ENCODE peak calls at places on chromosomes 2 and 18, in six cellular contexts. One of them, this sample, is unnamed.

GRCh38 chr2:677056-677949 is at the start of gene TMEM18:
- DNase-seq in epithelial cell of prostate: peak; percentile 97
- DNase-seq in upper lobe of right lung: no peak
- DNase-seq in naive thymus-derived CD4-positive, alpha-beta T cell: peak; percentile 98
- DNase-seq in spleen: peak; percentile 100
- DNase-seq in aorta: peak; percentile 95
- DNase-seq in this sample: peak; percentile 97

GRCh38 chr2:101446869-101447268 is 28.0 kb downstream of the RFX8 start:
- DNase-seq in epithelial cell of prostate: peak; percentile 56
- DNase-seq in upper lobe of right lung: no peak
- DNase-seq in naive thymus-derived CD4-positive, alpha-beta T cell: no peak
- DNase-seq in spleen: no peak
- DNase-seq in aorta: no peak
- DNase-seq in this sample: peak; percentile 79

GRCh38 chr2:38146917-38147307 is 71.0 kb upstream of the CYP1B1 start:
- DNase-seq in epithelial cell of prostate: peak; percentile 82
- DNase-seq in upper lobe of right lung: no peak
- DNase-seq in naive thymus-derived CD4-positive, alpha-beta T cell: no peak
- DNase-seq in spleen: no peak
- DNase-seq in aorta: peak; percentile 54
- DNase-seq in this sample: peak; percentile 95

GRCh38 chr2:12381543-12382323 is 335.0 kb upstream of the TRIB2 start:
- DNase-seq in epithelial cell of prostate: no peak
- DNase-seq in upper lobe of right lung: no peak
- DNase-seq in naive thymus-derived CD4-positive, alpha-beta T cell: no peak
- DNase-seq in spleen: no peak
- DNase-seq in aorta: no peak
- DNase-seq in this sample: no peak

GRCh38 chr2:226031078-226031937 is 631.8 kb downstream of the NYAP2 start:
- DNase-seq in epithelial cell of prostate: no peak
- DNase-seq in upper lobe of right lung: peak; percentile 76
- DNase-seq in naive thymus-derived CD4-positive, alpha-beta T cell: no peak
- DNase-seq in spleen: peak; percentile 86
- DNase-seq in aorta: peak; percentile 81
- DNase-seq in this sample: peak; percentile 53

GRCh38 chr2:23434721-23435121 is 49.7 kb downstream of the KLHL29 start:
- DNase-seq in epithelial cell of prostate: no peak
- DNase-seq in upper lobe of right lung: peak; percentile 21
- DNase-seq in naive thymus-derived CD4-positive, alpha-beta T cell: no peak
- DNase-seq in spleen: peak; percentile 32
- DNase-seq in aorta: no peak
- DNase-seq in this sample: peak; percentile 69

GRCh38 chr2:60641866-60642788 is 88.7 kb upstream of the BCL11A start:
- DNase-seq in epithelial cell of prostate: no peak
- DNase-seq in upper lobe of right lung: no peak
- DNase-seq in naive thymus-derived CD4-positive, alpha-beta T cell: no peak
- DNase-seq in spleen: no peak
- DNase-seq in aorta: no peak
- DNase-seq in this sample: peak; percentile 37

GRCh38 chr2:69134546-69134945 is 121.6 kb downstream of the ANTXR1 start:
- DNase-seq in epithelial cell of prostate: no peak
- DNase-seq in upper lobe of right lung: no peak
- DNase-seq in naive thymus-derived CD4-positive, alpha-beta T cell: no peak
- DNase-seq in spleen: no peak
- DNase-seq in aorta: no peak
- DNase-seq in this sample: no peak

GRCh38 chr2:10329880-10330699 is 27.4 kb downstream of the HPCAL1 start:
- DNase-seq in epithelial cell of prostate: no peak
- DNase-seq in upper lobe of right lung: no peak
- DNase-seq in naive thymus-derived CD4-positive, alpha-beta T cell: peak; percentile 76
- DNase-seq in spleen: no peak
- DNase-seq in aorta: no peak
- DNase-seq in this sample: no peak

GRCh38 chr2:235555356-235555755 is 61.5 kb downstream of the AGAP1 start:
- DNase-seq in epithelial cell of prostate: no peak
- DNase-seq in upper lobe of right lung: no peak
- DNase-seq in naive thymus-derived CD4-positive, alpha-beta T cell: no peak
- DNase-seq in spleen: no peak
- DNase-seq in aorta: peak; percentile 72
- DNase-seq in this sample: no peak

GRCh38 chr2:109218792-109219126 is 89.8 kb downstream of the SH3RF3 start:
- DNase-seq in epithelial cell of prostate: no peak
- DNase-seq in upper lobe of right lung: no peak
- DNase-seq in naive thymus-derived CD4-positive, alpha-beta T cell: no peak
- DNase-seq in spleen: no peak
- DNase-seq in aorta: no peak
- DNase-seq in this sample: no peak

GRCh38 chr2:109218087-109218791 is 89.2 kb downstream of the SH3RF3 start:
- DNase-seq in epithelial cell of prostate: no peak
- DNase-seq in upper lobe of right lung: no peak
- DNase-seq in naive thymus-derived CD4-positive, alpha-beta T cell: no peak
- DNase-seq in spleen: no peak
- DNase-seq in aorta: no peak
- DNase-seq in this sample: no peak

GRCh38 chr2:109216332-109216731 is 87.3 kb downstream of the SH3RF3 start:
- DNase-seq in epithelial cell of prostate: no peak
- DNase-seq in upper lobe of right lung: peak; percentile 73
- DNase-seq in naive thymus-derived CD4-positive, alpha-beta T cell: no peak
- DNase-seq in spleen: no peak
- DNase-seq in aorta: no peak
- DNase-seq in this sample: no peak

GRCh38 chr2:109215866-109216265 is 86.9 kb downstream of the SH3RF3 start:
- DNase-seq in epithelial cell of prostate: no peak
- DNase-seq in upper lobe of right lung: peak; percentile 37
- DNase-seq in naive thymus-derived CD4-positive, alpha-beta T cell: no peak
- DNase-seq in spleen: no peak
- DNase-seq in aorta: no peak
- DNase-seq in this sample: no peak

GRCh38 chr2:109217362-109218086 is 88.5 kb downstream of the SH3RF3 start:
- DNase-seq in epithelial cell of prostate: no peak
- DNase-seq in upper lobe of right lung: peak; percentile 51
- DNase-seq in naive thymus-derived CD4-positive, alpha-beta T cell: peak; percentile 26
- DNase-seq in spleen: no peak
- DNase-seq in aorta: no peak
- DNase-seq in this sample: no peak
- H3K27ac ChIP-seq in epithelial cell of prostate: no peak overlapping the region
- H3K27ac ChIP-seq in upper lobe of right lung: peak overlapping the region; percentile 49
- H3K27ac ChIP-seq in naive thymus-derived CD4-positive, alpha-beta T cell: no peak overlapping the region
- H3K27ac ChIP-seq in spleen: no peak overlapping the region
- H3K27ac ChIP-seq in aorta: peak overlapping the region; percentile 14
- H3K27ac ChIP-seq in this sample: no peak overlapping the region

GRCh38 chr2:33134764-33135560 is 188.2 kb downstream of the LTBP1 start:
- DNase-seq in epithelial cell of prostate: no peak
- DNase-seq in upper lobe of right lung: no peak
- DNase-seq in naive thymus-derived CD4-positive, alpha-beta T cell: no peak
- DNase-seq in spleen: no peak
- DNase-seq in aorta: no peak
- DNase-seq in this sample: no peak
- H3K27ac ChIP-seq in epithelial cell of prostate: peak overlapping the region; percentile 34
- H3K27ac ChIP-seq in upper lobe of right lung: peak overlapping the region; percentile 79
- H3K27ac ChIP-seq in naive thymus-derived CD4-positive, alpha-beta T cell: no peak overlapping the region
- H3K27ac ChIP-seq in spleen: no peak overlapping the region
- H3K27ac ChIP-seq in aorta: peak overlapping the region; percentile 100
- H3K27ac ChIP-seq in this sample: no peak overlapping the region

GRCh38 chr2:54092940-54093339 is 22.5 kb upstream of the ACYP2 start:
- DNase-seq in epithelial cell of prostate: no peak
- DNase-seq in upper lobe of right lung: no peak
- DNase-seq in naive thymus-derived CD4-positive, alpha-beta T cell: peak; percentile 5
- DNase-seq in spleen: no peak
- DNase-seq in aorta: no peak
- DNase-seq in this sample: no peak
- H3K27ac ChIP-seq in epithelial cell of prostate: no peak overlapping the region
- H3K27ac ChIP-seq in upper lobe of right lung: no peak overlapping the region
- H3K27ac ChIP-seq in naive thymus-derived CD4-positive, alpha-beta T cell: peak overlapping the region; percentile 51
- H3K27ac ChIP-seq in spleen: peak overlapping the region; percentile 82
- H3K27ac ChIP-seq in aorta: no peak overlapping the region
- H3K27ac ChIP-seq in this sample: no peak overlapping the region

DNA sequence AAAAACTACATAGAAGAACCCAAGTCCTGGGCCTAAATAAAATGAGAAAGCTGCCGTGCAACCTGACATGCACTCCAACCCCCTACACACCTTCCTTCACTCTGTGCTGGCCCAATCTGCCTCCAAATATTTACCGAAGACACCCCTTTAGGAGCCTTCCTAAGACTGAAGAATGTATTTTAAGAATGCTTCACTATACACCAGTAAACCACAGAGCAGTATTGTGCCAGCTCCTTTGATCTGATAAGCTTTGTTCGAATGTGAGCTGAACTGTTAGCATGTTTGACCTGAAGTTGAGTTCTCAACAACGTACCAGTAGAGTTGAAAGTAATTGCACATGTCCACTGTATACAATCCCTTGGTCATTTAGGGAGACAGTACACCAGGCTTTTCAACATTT is 259.2 kb downstream of the TGIF1 start:
- DNase-seq in epithelial cell of prostate: no peak
- DNase-seq in upper lobe of right lung: no peak
- DNase-seq in naive thymus-derived CD4-positive, alpha-beta T cell: no peak
- DNase-seq in spleen: no peak
- DNase-seq in aorta: no peak
- DNase-seq in this sample: no peak
- H3K27ac ChIP-seq in epithelial cell of prostate: no peak overlapping the region
- H3K27ac ChIP-seq in upper lobe of right lung: no peak overlapping the region
- H3K27ac ChIP-seq in naive thymus-derived CD4-positive, alpha-beta T cell: no peak overlapping the region
- H3K27ac ChIP-seq in spleen: no peak overlapping the region
- H3K27ac ChIP-seq in aorta: no peak overlapping the region
- H3K27ac ChIP-seq in this sample: no peak overlapping the region

GRCh38 chr18:63962137-63962536 is 7.7 kb upstream of the SERPINB8 start:
- DNase-seq in epithelial cell of prostate: no peak
- DNase-seq in upper lobe of right lung: no peak
- DNase-seq in naive thymus-derived CD4-positive, alpha-beta T cell: no peak
- DNase-seq in spleen: no peak
- DNase-seq in aorta: no peak
- DNase-seq in this sample: no peak

GRCh38 chr18:63961430-63961980 is 8.4 kb upstream of the SERPINB8 start:
- DNase-seq in epithelial cell of prostate: no peak
- DNase-seq in upper lobe of right lung: no peak
- DNase-seq in naive thymus-derived CD4-positive, alpha-beta T cell: no peak
- DNase-seq in spleen: no peak
- DNase-seq in aorta: no peak
- DNase-seq in this sample: no peak

GRCh38 chr18:63963610-63964256 is 6.1 kb upstream of the SERPINB8 start:
- DNase-seq in epithelial cell of prostate: no peak
- DNase-seq in upper lobe of right lung: no peak
- DNase-seq in naive thymus-derived CD4-positive, alpha-beta T cell: peak; percentile 36
- DNase-seq in spleen: no peak
- DNase-seq in aorta: no peak
- DNase-seq in this sample: no peak

GRCh38 chr18:63964908-63965307 is 5.0 kb upstream of the SERPINB8 start:
- DNase-seq in epithelial cell of prostate: no peak
- DNase-seq in upper lobe of right lung: no peak
- DNase-seq in naive thymus-derived CD4-positive, alpha-beta T cell: no peak
- DNase-seq in spleen: no peak
- DNase-seq in aorta: no peak
- DNase-seq in this sample: no peak

DNA sequence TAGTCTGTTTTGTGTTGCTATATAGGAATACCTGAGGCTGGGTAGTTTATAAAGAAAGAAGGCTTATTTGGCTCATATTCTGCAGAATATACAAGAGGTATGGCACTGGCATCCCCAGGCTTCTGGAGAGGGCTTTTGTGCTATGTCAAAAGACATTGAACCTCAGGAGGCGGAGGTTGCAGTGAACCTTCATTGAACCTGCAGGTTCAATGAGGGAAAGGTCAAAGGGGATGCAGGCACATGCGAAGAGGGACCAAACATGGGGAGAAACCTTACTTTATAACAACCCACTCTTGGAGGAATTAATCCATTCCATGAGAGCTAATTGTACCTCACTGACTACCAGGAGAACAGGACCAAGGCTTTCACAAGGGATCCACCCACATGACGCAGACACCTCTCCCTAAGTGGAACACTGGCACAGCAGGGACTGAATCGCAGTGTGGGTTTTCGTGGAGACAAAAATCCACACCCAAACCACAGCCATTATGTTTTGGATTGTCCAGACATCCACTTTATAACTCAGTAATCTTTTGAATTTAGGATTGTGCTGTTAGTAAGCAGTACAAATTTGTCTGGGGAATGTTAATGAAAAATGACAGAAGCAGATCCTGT is 4.1 kb upstream of the SERPINB8 start:
- DNase-seq in epithelial cell of prostate: no peak
- DNase-seq in upper lobe of right lung: no peak
- DNase-seq in naive thymus-derived CD4-positive, alpha-beta T cell: no peak
- DNase-seq in spleen: no peak
- DNase-seq in aorta: no peak
- DNase-seq in this sample: no peak
- H3K27ac ChIP-seq in epithelial cell of prostate: peak overlapping the region; percentile 27
- H3K27ac ChIP-seq in upper lobe of right lung: no peak overlapping the region
- H3K27ac ChIP-seq in naive thymus-derived CD4-positive, alpha-beta T cell: no peak overlapping the region
- H3K27ac ChIP-seq in spleen: no peak overlapping the region
- H3K27ac ChIP-seq in aorta: no peak overlapping the region
- H3K27ac ChIP-seq in this sample: no peak overlapping the region

DNA sequence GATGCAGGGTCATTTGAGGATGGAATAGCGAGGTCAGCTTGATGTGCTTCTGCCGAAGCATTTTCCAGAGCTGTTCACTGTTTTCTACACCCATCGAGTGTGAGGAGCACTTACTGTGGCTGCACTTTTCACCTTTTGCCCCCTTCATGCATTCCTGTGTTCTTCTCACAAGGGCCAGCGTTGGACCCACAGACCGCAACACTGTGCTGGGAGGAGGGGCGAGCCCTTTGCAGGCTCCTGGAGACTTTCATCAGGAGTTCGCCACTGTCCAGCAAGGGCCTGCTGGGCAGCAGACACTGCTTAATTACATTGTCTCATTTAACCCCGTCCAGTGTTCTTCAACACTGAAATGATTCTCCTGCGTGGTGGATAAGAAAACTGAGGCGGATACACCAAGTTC is 29.9 kb downstream of the CYP26B1 start:
- DNase-seq in epithelial cell of prostate: no peak
- DNase-seq in upper lobe of right lung: no peak
- DNase-seq in naive thymus-derived CD4-positive, alpha-beta T cell: no peak
- DNase-seq in spleen: no peak
- DNase-seq in aorta: no peak
- DNase-seq in this sample: no peak
- H3K27ac ChIP-seq in epithelial cell of prostate: no peak overlapping the region
- H3K27ac ChIP-seq in upper lobe of right lung: no peak overlapping the region
- H3K27ac ChIP-seq in naive thymus-derived CD4-positive, alpha-beta T cell: no peak overlapping the region
- H3K27ac ChIP-seq in spleen: no peak overlapping the region
- H3K27ac ChIP-seq in aorta: no peak overlapping the region
- H3K27ac ChIP-seq in this sample: no peak overlapping the region

GRCh38 chr2:118295592-118296390 is 207.5 kb downstream of the INSIG2 start:
- DNase-seq in epithelial cell of prostate: no peak
- DNase-seq in upper lobe of right lung: no peak
- DNase-seq in naive thymus-derived CD4-positive, alpha-beta T cell: no peak
- DNase-seq in spleen: no peak
- DNase-seq in aorta: no peak
- DNase-seq in this sample: no peak

GRCh38 chr2:118290436-118291004 is 202.2 kb downstream of the INSIG2 start:
- DNase-seq in epithelial cell of prostate: no peak
- DNase-seq in upper lobe of right lung: no peak
- DNase-seq in naive thymus-derived CD4-positive, alpha-beta T cell: no peak
- DNase-seq in spleen: no peak
- DNase-seq in aorta: no peak
- DNase-seq in this sample: no peak

GRCh38 chr2:118292991-118293390 is 204.7 kb downstream of the INSIG2 start:
- DNase-seq in epithelial cell of prostate: no peak
- DNase-seq in upper lobe of right lung: no peak
- DNase-seq in naive thymus-derived CD4-positive, alpha-beta T cell: no peak
- DNase-seq in spleen: no peak
- DNase-seq in aorta: no peak
- DNase-seq in this sample: no peak

GRCh38 chr2:118294063-118294462 is 205.8 kb downstream of the INSIG2 start:
- DNase-seq in epithelial cell of prostate: no peak
- DNase-seq in upper lobe of right lung: no peak
- DNase-seq in naive thymus-derived CD4-positive, alpha-beta T cell: no peak
- DNase-seq in spleen: no peak
- DNase-seq in aorta: no peak
- DNase-seq in this sample: no peak

GRCh38 chr2:118291481-118291880 is 203.2 kb downstream of the INSIG2 start:
- DNase-seq in epithelial cell of prostate: no peak
- DNase-seq in upper lobe of right lung: no peak
- DNase-seq in naive thymus-derived CD4-positive, alpha-beta T cell: no peak
- DNase-seq in spleen: no peak
- DNase-seq in aorta: no peak
- DNase-seq in this sample: no peak
- H3K27ac ChIP-seq in epithelial cell of prostate: no peak overlapping the region
- H3K27ac ChIP-seq in upper lobe of right lung: no peak overlapping the region
- H3K27ac ChIP-seq in naive thymus-derived CD4-positive, alpha-beta T cell: no peak overlapping the region
- H3K27ac ChIP-seq in spleen: no peak overlapping the region
- H3K27ac ChIP-seq in aorta: no peak overlapping the region
- H3K27ac ChIP-seq in this sample: no peak overlapping the region